ENCODE peak calls at places on chromosomes 11 and 22, in four cellular contexts. W is esophagus squamous epithelium, F is K562, I is adrenal gland. Y is an unnamed sample. For H3K27me3, the result is how much of the 10 kb centered on the place peaks cover.

GRCh38 chr11:70717961-70718595 is 319.7 kb downstream of the CTTN start:
- DNase-seq in W (no peak), F (no peak), I (peak), Y (no peak)

GRCh38 chr11:26335903-26336302 is 4.0 kb downstream of the ANO3 start:
- DNase-seq in W (no peak), F (no peak), I (no peak), Y (no peak)

GRCh38 chr11:11533751-11534150 is 88.1 kb downstream of the GALNT18 start:
- DNase-seq in W (no peak), F (no peak), I (no peak), Y (no peak)

GRCh38 chr11:96273507-96273906 is 69.5 kb downstream of the MAML2 start:
- DNase-seq in W (no peak), F (no peak), I (no peak), Y (no peak)

GRCh38 chr11:66912361-66912760 is 45.8 kb downstream of the PC start:
- DNase-seq in W (no peak), F (no peak), I (no peak), Y (no peak)

GRCh38 chr11:80084614-80085013 is 643.8 kb upstream of the TENM4 start:
- DNase-seq in W (no peak), F (no peak), I (no peak), Y (no peak)

GRCh38 chr22:49855491-49855911 is 1.9 kb downstream of the ZBED4 start:
- DNase-seq in W (no peak), F (no peak), I (no peak), Y (no peak)

GRCh38 chr22:27456696-27457503 is 344.7 kb downstream of the MN1 start:
- DNase-seq in W (no peak), F (no peak), I (no peak), Y (no peak)

GRCh38 chr11:69297926-69298777 is 4.2 kb downstream of the MYEOV start:
- DNase-seq in W (peak), F (peak), I (peak), Y (peak)

GRCh38 chr11:69299572-69299971 is 5.6 kb downstream of the MYEOV start:
- DNase-seq in W (no peak), F (no peak), I (no peak), Y (no peak)

GRCh38 chr11:69297225-69297925 is 3.4 kb downstream of the MYEOV start:
- DNase-seq in W (peak), F (peak), I (peak), Y (peak)

GRCh38 chr11:69300124-69301032 is 6.4 kb downstream of the MYEOV start:
- DNase-seq in W (no peak), F (no peak), I (no peak), Y (no peak)

DNA sequence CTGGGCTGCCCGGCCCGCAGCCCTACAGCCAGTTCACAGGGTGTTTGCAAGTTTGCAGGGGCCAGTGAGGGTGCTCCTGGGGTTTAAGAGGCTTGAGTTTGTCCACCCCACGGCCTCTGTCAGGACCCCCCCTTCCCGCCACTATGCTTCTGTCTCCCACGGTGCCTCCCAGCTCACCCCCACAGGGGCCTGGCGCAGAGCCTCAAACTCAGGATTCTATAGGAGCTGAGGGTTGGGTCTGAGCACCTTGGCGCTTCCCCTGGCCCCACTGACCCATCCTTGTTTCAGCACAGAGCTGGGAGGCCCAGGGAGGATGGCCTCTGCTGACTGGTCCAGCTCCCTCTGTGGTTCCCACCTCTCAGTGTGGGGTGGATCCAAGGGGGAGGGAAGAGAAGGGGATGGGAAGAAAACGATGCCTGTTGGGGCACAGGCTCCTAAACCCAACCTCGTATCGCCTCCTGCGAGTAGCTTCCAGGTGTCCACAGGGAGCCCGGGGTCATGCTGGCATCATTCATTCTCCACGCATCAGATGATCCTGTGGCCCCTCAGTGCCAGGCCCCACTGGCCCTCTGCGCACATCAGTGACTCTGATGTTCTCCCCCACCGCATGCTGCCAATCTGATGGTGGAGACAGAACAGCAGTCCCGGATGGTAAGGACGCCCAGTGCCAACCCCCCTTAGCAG is 5.0 kb downstream of the MYEOV start:
- DNase-seq in W (no peak), F (no peak), I (no peak), Y (no peak)
- TF ChIP-seq POLR2A in W (no peak), F (no peak), I (no peak), Y (no peak)

GRCh38 chr11:20597137-20597923 is 2.1 kb upstream of the SLC6A5 start:
- DNase-seq in W (no peak), F (no peak), I (no peak), Y (no peak)

GRCh38 chr11:20599424-20600346 is at the start of gene SLC6A5:
- DNase-seq in W (no peak), F (peak), I (peak), Y (no peak)

GRCh38 chr11:20597924-20598484 is 1.4 kb upstream of the SLC6A5 start:
- DNase-seq in W (no peak), F (no peak), I (no peak), Y (no peak)

GRCh38 chr11:20596629-20597129 is 2.7 kb upstream of the SLC6A5 start:
- DNase-seq in W (no peak), F (peak), I (no peak), Y (no peak)

GRCh38 chr11:20598487-20598886 is 921 bp upstream of the SLC6A5 start:
- DNase-seq in W (no peak), F (no peak), I (no peak), Y (no peak)
- H3K27me3 ChIP-seq in W (half or more), F (half or more), I (half or more), Y (half or more)

GRCh38 chr11:106286881-106287504 is 209.5 kb downstream of the AASDHPPT start:
- DNase-seq in W (no peak), F (no peak), I (no peak), Y (no peak)

GRCh38 chr11:106288057-106288456 is 210.6 kb downstream of the AASDHPPT start:
- DNase-seq in W (no peak), F (no peak), I (no peak), Y (no peak)

GRCh38 chr11:106288988-106289387 is 211.5 kb downstream of the AASDHPPT start:
- DNase-seq in W (no peak), F (no peak), I (no peak), Y (no peak)
- TF ChIP-seq POLR2A in W (no peak), F (no peak), I (no peak), Y (no peak)

GRCh38 chr11:120511804-120512726 is 517 bp downstream of the GRIK4 start:
- DNase-seq in W (no peak), F (no peak), I (peak), Y (no peak)

GRCh38 chr11:120511116-120511803 is at the start of gene GRIK4:
- DNase-seq in W (no peak), F (peak), I (peak), Y (peak)

GRCh38 chr11:120509346-120510053 is 2.0 kb upstream of the GRIK4 start:
- DNase-seq in W (no peak), F (no peak), I (no peak), Y (no peak)

GRCh38 chr11:120512727-120513435 is 1.3 kb downstream of the GRIK4 start:
- DNase-seq in W (no peak), F (no peak), I (no peak), Y (no peak)

DNA sequence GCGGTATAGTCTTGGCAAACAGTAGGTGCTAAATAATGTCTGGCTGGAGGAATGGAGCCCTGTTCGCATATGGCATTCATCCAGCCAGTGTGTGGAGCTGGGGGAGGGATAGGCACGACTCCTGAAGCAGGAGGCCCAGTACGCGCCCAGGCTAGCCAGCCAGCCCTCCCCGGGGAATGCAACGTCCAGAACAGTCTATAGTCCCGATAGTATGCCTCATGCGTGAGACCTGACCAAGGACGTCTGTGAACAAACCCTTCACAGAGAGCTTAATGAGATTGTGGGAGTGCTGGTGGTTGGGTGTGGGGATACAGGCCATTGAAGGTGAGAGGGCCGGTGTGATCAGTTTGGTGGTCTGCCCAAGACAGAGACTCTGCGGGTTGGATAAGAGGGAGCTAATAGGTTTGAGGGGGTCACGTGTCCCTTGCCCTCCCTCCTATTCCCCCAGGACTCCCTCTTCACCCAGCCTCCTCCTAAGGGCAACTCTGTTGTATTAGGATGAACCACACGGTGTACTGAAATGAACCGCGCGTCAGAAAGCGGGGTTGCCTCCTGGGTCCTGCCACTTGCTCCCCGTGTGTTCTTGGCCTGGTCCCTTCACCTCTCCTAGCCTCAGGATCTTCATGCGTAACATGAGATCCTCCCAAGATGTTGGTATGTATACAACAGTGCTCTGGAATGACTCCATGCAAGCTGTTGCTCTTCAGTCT is 987 bp upstream of the GRIK4 start:
- DNase-seq in W (no peak), F (no peak), I (no peak), Y (no peak)
- H3K27me3 ChIP-seq in W (under half), F (half or more), I (under half), Y (half or more)

DNA sequence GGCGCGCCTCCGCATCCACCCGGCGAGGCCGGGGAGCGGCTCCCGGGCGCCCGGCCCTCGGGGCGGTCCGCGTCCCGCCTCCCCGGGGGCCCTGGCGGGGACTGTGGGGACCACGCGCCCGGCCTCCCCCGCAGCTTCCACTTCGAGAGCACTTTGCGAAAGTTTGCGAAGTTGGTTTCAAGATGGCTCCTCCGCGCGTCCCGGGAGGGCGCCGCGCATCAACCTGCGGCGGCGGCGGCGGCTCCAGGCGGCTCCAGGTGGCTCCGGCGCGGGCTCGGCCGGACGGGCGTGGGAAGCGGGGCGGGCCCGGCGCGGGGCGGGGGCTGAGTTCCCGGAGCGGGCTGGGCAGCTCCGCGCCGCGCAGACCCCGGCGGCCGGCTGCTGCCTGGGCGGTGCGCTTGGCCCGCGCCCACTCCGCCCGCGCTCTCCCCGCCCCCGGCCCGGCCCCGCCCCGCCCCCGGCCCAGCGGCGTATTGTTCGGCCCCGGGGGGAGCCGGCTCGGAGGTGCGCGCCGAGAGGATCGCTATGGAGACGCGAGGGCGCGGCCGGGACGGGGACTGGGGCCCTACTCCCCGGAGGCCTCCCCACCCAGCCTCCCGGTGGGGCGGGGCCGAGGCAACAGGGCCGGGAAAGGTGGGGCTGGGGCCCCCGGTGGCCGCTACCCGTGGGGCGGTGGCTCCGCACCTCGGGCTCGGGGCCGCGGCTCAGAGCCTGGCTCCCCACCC is at the start of gene CELSR1:
- DNase-seq in W (no peak), F (no peak), I (no peak), Y (no peak)
- TF ChIP-seq POLR2A in W (no peak), F (no peak), I (no peak), Y (no peak)

GRCh38 chr22:40392618-40393017 is 22.2 kb downstream of the SGSM3 start:
- DNase-seq in W (no peak), F (no peak), I (no peak), Y (no peak)
- H3K27me3 ChIP-seq in W (under half), F (under half), I (under half), Y (under half)

GRCh38 chr11:119316729-119317591 is at the start of gene MCAM:
- DNase-seq in W (no peak), F (peak), I (no peak), Y (no peak)
- TF ChIP-seq POLR2A in W (no peak), F (peak), I (no peak), Y (no peak)

DNA sequence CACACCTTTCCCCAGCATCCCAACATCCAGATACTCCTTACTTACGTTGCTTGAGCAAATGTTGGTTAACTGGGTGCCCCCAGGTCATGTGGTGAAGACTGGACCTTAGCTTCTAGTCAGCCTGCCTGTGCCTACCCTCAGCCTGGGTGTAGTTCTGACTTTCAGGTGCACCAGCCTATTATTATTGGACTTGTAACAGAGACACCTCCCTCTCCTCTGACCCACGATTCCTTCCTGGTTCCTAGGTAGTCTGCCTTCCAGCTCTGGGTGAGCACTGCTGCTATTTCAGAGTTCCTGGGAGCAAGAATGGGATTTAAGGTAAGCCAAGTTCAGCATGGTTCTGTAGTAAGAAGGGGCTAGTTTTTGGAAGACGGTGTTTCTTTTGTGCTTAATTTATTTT is 138.2 kb downstream of the DSCAML1 start:
- DNase-seq in W (no peak), F (no peak), I (no peak), Y (no peak)
- H3K27me3 ChIP-seq in W (under half), F (half or more), I (under half), Y (under half)

GRCh38 chr22:19134176-19134831 is 3.2 kb downstream of the TSSK2 start:
- DNase-seq in W (no peak), F (no peak), I (no peak), Y (no peak)

GRCh38 chr22:19133561-19133960 is 2.5 kb downstream of the TSSK2 start:
- DNase-seq in W (no peak), F (no peak), I (no peak), Y (no peak)

GRCh38 chr22:19131685-19132015 is 542 bp downstream of the TSSK2 start:
- DNase-seq in W (no peak), F (no peak), I (no peak), Y (no peak)

GRCh38 chr22:19132153-19132552 is 1.0 kb downstream of the TSSK2 start:
- DNase-seq in W (no peak), F (no peak), I (no peak), Y (no peak)

DNA sequence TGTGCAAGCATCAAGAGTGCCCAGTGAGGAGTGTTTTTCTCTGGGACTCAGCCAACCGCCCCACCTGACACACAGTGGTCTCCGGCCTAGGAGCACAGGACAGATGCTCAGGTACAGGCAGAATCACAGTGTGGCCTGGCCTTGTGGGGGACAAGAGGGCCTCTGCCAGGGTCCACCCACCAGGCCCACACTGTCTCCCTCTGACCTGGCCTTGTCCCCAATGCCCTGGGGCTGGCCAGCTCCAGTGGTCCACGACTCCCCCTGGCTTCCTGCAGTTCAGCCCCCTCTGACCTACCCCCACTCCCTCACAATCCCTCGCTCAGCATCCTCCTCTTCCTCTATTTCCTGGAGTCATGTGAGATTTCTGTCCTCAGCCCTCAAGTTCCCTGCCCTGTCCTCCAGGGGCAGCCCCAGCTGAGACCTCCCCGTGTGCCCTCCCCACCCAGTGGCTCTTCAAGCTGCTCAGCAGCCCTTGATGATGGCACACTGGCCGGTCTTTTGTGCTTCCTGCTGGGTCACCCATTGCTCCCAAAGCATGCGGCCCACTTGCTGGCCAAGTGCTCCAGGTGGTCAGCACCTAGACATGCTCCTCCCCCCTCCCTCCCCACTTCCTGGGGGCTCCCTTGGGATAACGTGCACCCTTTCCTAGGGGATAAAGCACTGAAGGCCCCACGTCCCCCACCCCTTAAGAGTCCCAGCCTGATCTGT is 1.7 kb downstream of the TSSK2 start:
- DNase-seq in W (no peak), F (no peak), I (no peak), Y (no peak)
- TF ChIP-seq POLR2A in W (no peak), F (peak), I (no peak), Y (no peak)